ENCODE peak calls at places on chromosomes 3 and 15, in ten cellular contexts. R is fibroblast of lung; U is upper lobe of right lung; B is HCT116; E is CD8-positive, alpha-beta T cell; W is gastrocnemius medialis; I is cardiac muscle cell; Q is K562; T is mammary epithelial cell; F is CD4-positive, alpha-beta T cell. O is an unnamed sample. For H3K27me3, the result is how much of the 10 kb centered on the place peaks cover.

GRCh38 chr3:25088284-25088683 is 339.8 kb upstream of the RARB start:
- DNase-seq in R (no peak), U (no peak), B (no peak), E (no peak), W (no peak), I (no peak), Q (no peak), T (no peak), F (no peak), O (no peak)

GRCh38 chr3:39154323-39155021 is 1.1 kb upstream of the CSRNP1 start:
- DNase-seq in R (no peak), U (no peak), B (peak), E (no peak), W (no peak), I (no peak), Q (peak), T (no peak), F (no peak), O (no peak)

GRCh38 chr15:68597581-68597980 is 18.8 kb downstream of the CORO2B start:
- DNase-seq in R (no peak), U (no peak), B (no peak), E (no peak), W (no peak), I (no peak), Q (no peak), T (no peak), F (no peak), O (no peak)

GRCh38 chr3:42535981-42536784 is 33.7 kb downstream of the VIPR1 start:
- DNase-seq in R (no peak), U (no peak), B (no peak), E (no peak), W (no peak), I (peak), Q (peak), T (peak), F (peak), O (no peak)

GRCh38 chr3:143307613-143308183 is 188.1 kb downstream of the CHST2 start:
- DNase-seq in R (peak), U (no peak), B (no peak), E (no peak), W (no peak), I (peak), Q (peak), T (peak), F (no peak), O (no peak)

GRCh38 chr3:184636774-184637316 is 75.0 kb downstream of the MAGEF1 start:
- DNase-seq in R (peak), U (no peak), B (no peak), E (no peak), W (no peak), I (peak), Q (no peak), T (peak), F (no peak), O (peak)

GRCh38 chr15:74892931-74893330 is 3.1 kb downstream of the MPI start:
- DNase-seq in R (no peak), U (no peak), B (no peak), E (no peak), W (no peak), I (no peak), Q (no peak), T (no peak), F (no peak), O (no peak)

GRCh38 chr3:51340311-51340829 is 44.7 kb upstream of the MANF start:
- DNase-seq in R (peak), U (no peak), B (peak), E (no peak), W (no peak), I (peak), Q (no peak), T (peak), F (no peak), O (peak)

GRCh38 chr3:158221426-158221825 is 111.5 kb downstream of the RSRC1 start:
- DNase-seq in R (peak), U (no peak), B (no peak), E (no peak), W (no peak), I (no peak), Q (no peak), T (peak), F (no peak), O (no peak)

GRCh38 chr15:65266469-65266868 is 20.2 kb downstream of the PARP16 start:
- DNase-seq in R (no peak), U (no peak), B (no peak), E (no peak), W (no peak), I (no peak), Q (no peak), T (no peak), F (no peak), O (no peak)

GRCh38 chr3:194023501-194024280 is 112.3 kb upstream of the HES1 start:
- DNase-seq in R (no peak), U (no peak), B (no peak), E (no peak), W (no peak), I (no peak), Q (no peak), T (no peak), F (no peak), O (no peak)

GRCh38 chr3:161556533-161556932 is 59.9 kb downstream of the OTOL1 start:
- DNase-seq in R (no peak), U (no peak), B (no peak), E (no peak), W (no peak), I (no peak), Q (no peak), T (no peak), F (no peak), O (no peak)

GRCh38 chr3:8110966-8111798 is 390.4 kb upstream of the LMCD1 start:
- DNase-seq in R (peak), U (no peak), B (peak), E (peak), W (no peak), I (peak), Q (peak), T (peak), F (peak), O (peak)

GRCh38 chr3:48684480-48685143 is 1.1 kb downstream of the NCKIPSD start:
- DNase-seq in R (peak), U (no peak), B (no peak), E (no peak), W (no peak), I (peak), Q (peak), T (no peak), F (no peak), O (no peak)

GRCh38 chr3:81462921-81463320 is 298.5 kb downstream of the GBE1 start:
- DNase-seq in R (no peak), U (no peak), B (no peak), E (no peak), W (no peak), I (no peak), Q (no peak), T (no peak), F (no peak), O (no peak)

GRCh38 chr3:188421151-188421821 is 267.3 kb downstream of the LPP start:
- DNase-seq in R (peak), U (no peak), B (no peak), E (no peak), W (no peak), I (peak), Q (no peak), T (peak), F (no peak), O (peak)

GRCh38 chr3:53243785-53244184 is 12.0 kb downstream of the TKT start:
- DNase-seq in R (no peak), U (no peak), B (no peak), E (no peak), W (no peak), I (no peak), Q (no peak), T (no peak), F (no peak), O (no peak)

GRCh38 chr3:80519436-80519835 is 751.6 kb upstream of the ROBO1 start:
- DNase-seq in R (no peak), U (no peak), B (no peak), E (no peak), W (no peak), I (no peak), Q (no peak), T (no peak), F (no peak), O (no peak)

GRCh38 chr15:40333922-40334492 is 6.7 kb downstream of the CCDC9B start:
- DNase-seq in R (peak), U (peak), B (no peak), E (no peak), W (peak), I (peak), Q (peak), T (no peak), F (no peak), O (no peak)

GRCh38 chr3:150543531-150543930 is 2.8 kb downstream of the SERP1 start:
- DNase-seq in R (no peak), U (no peak), B (no peak), E (no peak), W (no peak), I (no peak), Q (no peak), T (no peak), F (no peak), O (no peak)

GRCh38 chr3:10357592-10358308 is 36.8 kb upstream of the SEC13 start:
- DNase-seq in R (peak), U (no peak), B (no peak), E (no peak), W (no peak), I (peak), Q (no peak), T (peak), F (no peak), O (peak)

GRCh38 chr3:163056874-163057497 is 1560.4 kb downstream of the OTOL1 start:
- DNase-seq in R (peak), U (no peak), B (peak), E (no peak), W (no peak), I (peak), Q (peak), T (peak), F (no peak), O (peak)

GRCh38 chr3:80769683-80770082 is 991.8 kb downstream of the GBE1 start:
- DNase-seq in R (no peak), U (no peak), B (no peak), E (no peak), W (no peak), I (no peak), Q (peak), T (no peak), F (no peak), O (no peak)

GRCh38 chr15:35705030-35705884 is 159.3 kb upstream of the DPH6 start:
- DNase-seq in R (no peak), U (no peak), B (no peak), E (no peak), W (no peak), I (no peak), Q (no peak), T (no peak), F (no peak), O (no peak)

GRCh38 chr15:48471073-48471472 is 139.8 kb downstream of the DUT start:
- DNase-seq in R (no peak), U (no peak), B (no peak), E (no peak), W (no peak), I (no peak), Q (no peak), T (no peak), F (no peak), O (no peak)

GRCh38 chr3:185308126-185308754 is 54.4 kb upstream of the EHHADH start:
- DNase-seq in R (peak), U (no peak), B (peak), E (peak), W (no peak), I (peak), Q (peak), T (peak), F (peak), O (peak)

GRCh38 chr3:65676592-65676991 is 362.1 kb downstream of the MAGI1 start:
- DNase-seq in R (no peak), U (no peak), B (no peak), E (no peak), W (no peak), I (no peak), Q (no peak), T (no peak), F (no peak), O (no peak)

GRCh38 chr3:132788299-132788698 is 66.1 kb upstream of the NPHP3 start:
- DNase-seq in R (peak), U (no peak), B (peak), E (no peak), W (peak), I (peak), Q (peak), T (peak), F (no peak), O (peak)

GRCh38 chr3:48708481-48708889 is 8.5 kb downstream of the IP6K2 start:
- DNase-seq in R (peak), U (no peak), B (no peak), E (no peak), W (no peak), I (peak), Q (no peak), T (peak), F (no peak), O (no peak)

GRCh38 chr3:42071720-42072582 is 19.2 kb upstream of the TRAK1 start:
- DNase-seq in R (peak), U (no peak), B (no peak), E (no peak), W (peak), I (peak), Q (no peak), T (peak), F (no peak), O (no peak)

GRCh38 chr3:153146191-153147053 is 15.6 kb upstream of the RAP2B start:
- DNase-seq in R (no peak), U (no peak), B (no peak), E (no peak), W (no peak), I (no peak), Q (no peak), T (no peak), F (no peak), O (no peak)

GRCh38 chr15:88300018-88300549 is 43.5 kb upstream of the NTRK3 start:
- DNase-seq in R (no peak), U (no peak), B (no peak), E (no peak), W (no peak), I (no peak), Q (no peak), T (no peak), F (no peak), O (no peak)

GRCh38 chr15:81301815-81302399 is 22.0 kb downstream of the STARD5 start:
- DNase-seq in R (no peak), U (no peak), B (no peak), E (no peak), W (no peak), I (no peak), Q (no peak), T (no peak), F (no peak), O (no peak)

GRCh38 chr3:8886556-8886955 is 76.7 kb downstream of the RAD18 start:
- DNase-seq in R (peak), U (no peak), B (no peak), E (no peak), W (no peak), I (peak), Q (no peak), T (peak), F (no peak), O (no peak)

GRCh38 chr3:133209871-133210550 is 171.8 kb downstream of the TMEM108 start:
- DNase-seq in R (peak), U (no peak), B (no peak), E (no peak), W (no peak), I (peak), Q (peak), T (no peak), F (no peak), O (peak)

GRCh38 chr3:151305081-151305777 is 11.4 kb downstream of the GPR87 start:
- DNase-seq in R (peak), U (peak), B (peak), E (no peak), W (no peak), I (peak), Q (no peak), T (peak), F (no peak), O (peak)

GRCh38 chr3:43436507-43437140 is 150.3 kb downstream of the SNRK start:
- DNase-seq in R (no peak), U (no peak), B (no peak), E (no peak), W (no peak), I (no peak), Q (no peak), T (no peak), F (no peak), O (no peak)

GRCh38 chr15:31268911-31269784 is 57.5 kb upstream of the KLF13 start:
- DNase-seq in R (no peak), U (no peak), B (no peak), E (no peak), W (no peak), I (no peak), Q (no peak), T (no peak), F (no peak), O (no peak)

GRCh38 chr3:177816667-177817208 is 619.5 kb upstream of the TBL1XR1 start:
- DNase-seq in R (peak), U (no peak), B (peak), E (no peak), W (no peak), I (peak), Q (no peak), T (peak), F (no peak), O (no peak)
- H3K27ac ChIP-seq in R (no peak), U (peak), B (no peak), E (no peak), W (peak), I (no peak), Q (no peak), T (peak), F (no peak), O (no peak)

GRCh38 chr3:72977060-72977459 is 19.6 kb upstream of the PPP4R2 start:
- DNase-seq in R (peak), U (no peak), B (no peak), E (no peak), W (no peak), I (peak), Q (no peak), T (no peak), F (no peak), O (no peak)
- TF ChIP-seq CTCF in R (peak), U (peak), B (no peak), E (no peak), W (no peak), I (no peak), Q (no peak), T (no peak), F (peak), O (no peak)

GRCh38 chr3:126395846-126396513 is 1.3 kb downstream of the CFAP100 start:
- DNase-seq in R (no peak), U (no peak), B (no peak), E (no peak), W (no peak), I (no peak), Q (no peak), T (no peak), F (no peak), O (no peak)
- H3K27me3 ChIP-seq in R (under half), U (under half), B (under half), E (under half), W (under half), I (under half), Q (half or more), T (under half), F (under half), O (under half)

DNA sequence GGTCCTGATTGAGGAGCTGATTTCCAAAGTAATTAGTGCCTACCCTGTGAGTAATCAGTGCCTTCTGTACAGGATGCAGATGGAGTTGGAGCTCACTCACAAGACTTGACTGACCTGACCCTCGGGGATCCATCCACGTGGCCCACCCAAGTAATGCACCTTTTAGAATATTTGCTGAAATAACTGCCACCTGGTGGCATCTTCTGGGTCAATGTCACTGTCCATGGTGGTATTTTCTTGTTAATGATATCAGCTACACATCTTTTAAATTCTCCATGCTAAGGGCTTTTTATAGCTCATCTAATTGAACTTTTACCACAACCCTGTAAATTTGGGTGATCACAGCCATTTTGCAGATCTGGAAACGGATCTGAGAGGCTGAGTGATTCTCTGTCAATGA is 74.3 kb upstream of the ANKRD34C start:
- DNase-seq in R (no peak), U (no peak), B (no peak), E (no peak), W (no peak), I (no peak), Q (no peak), T (no peak), F (no peak), O (no peak)
- H3K27ac ChIP-seq in R (no peak), U (no peak), B (no peak), E (no peak), W (no peak), I (no peak), Q (no peak), T (no peak), F (no peak), O (no peak)

GRCh38 chr15:27846722-27847420 is 252.2 kb downstream of the OCA2 start:
- DNase-seq in R (no peak), U (no peak), B (no peak), E (no peak), W (no peak), I (no peak), Q (no peak), T (no peak), F (no peak), O (no peak)
- TF ChIP-seq CTCF in R (no peak), U (no peak), B (no peak), E (no peak), W (no peak), I (no peak), Q (no peak), T (no peak), F (no peak), O (no peak)

GRCh38 chr15:56868251-56868650 is 50.2 kb upstream of the TCF12 start:
- DNase-seq in R (no peak), U (no peak), B (no peak), E (no peak), W (no peak), I (no peak), Q (no peak), T (no peak), F (no peak), O (no peak)
- H3K27me3 ChIP-seq in R (under half), U (under half), B (under half), E (under half), W (under half), I (under half), Q (under half), T (under half), F (under half), O (under half)

GRCh38 chr3:87161486-87161885 is 65.6 kb upstream of the CHMP2B start:
- DNase-seq in R (no peak), U (no peak), B (no peak), E (no peak), W (no peak), I (no peak), Q (no peak), T (no peak), F (no peak), O (no peak)
- H3K27ac ChIP-seq in R (no peak), U (no peak), B (no peak), E (no peak), W (no peak), I (no peak), Q (no peak), T (no peak), F (no peak), O (no peak)

GRCh38 chr3:14411988-14412387 is 9.6 kb downstream of the SLC6A6 start:
- DNase-seq in R (no peak), U (no peak), B (no peak), E (no peak), W (no peak), I (no peak), Q (peak), T (no peak), F (no peak), O (no peak)
- TF ChIP-seq CTCF in R (peak), U (no peak), B (no peak), E (no peak), W (no peak), I (peak), Q (peak), T (no peak), F (no peak), O (peak)

DNA sequence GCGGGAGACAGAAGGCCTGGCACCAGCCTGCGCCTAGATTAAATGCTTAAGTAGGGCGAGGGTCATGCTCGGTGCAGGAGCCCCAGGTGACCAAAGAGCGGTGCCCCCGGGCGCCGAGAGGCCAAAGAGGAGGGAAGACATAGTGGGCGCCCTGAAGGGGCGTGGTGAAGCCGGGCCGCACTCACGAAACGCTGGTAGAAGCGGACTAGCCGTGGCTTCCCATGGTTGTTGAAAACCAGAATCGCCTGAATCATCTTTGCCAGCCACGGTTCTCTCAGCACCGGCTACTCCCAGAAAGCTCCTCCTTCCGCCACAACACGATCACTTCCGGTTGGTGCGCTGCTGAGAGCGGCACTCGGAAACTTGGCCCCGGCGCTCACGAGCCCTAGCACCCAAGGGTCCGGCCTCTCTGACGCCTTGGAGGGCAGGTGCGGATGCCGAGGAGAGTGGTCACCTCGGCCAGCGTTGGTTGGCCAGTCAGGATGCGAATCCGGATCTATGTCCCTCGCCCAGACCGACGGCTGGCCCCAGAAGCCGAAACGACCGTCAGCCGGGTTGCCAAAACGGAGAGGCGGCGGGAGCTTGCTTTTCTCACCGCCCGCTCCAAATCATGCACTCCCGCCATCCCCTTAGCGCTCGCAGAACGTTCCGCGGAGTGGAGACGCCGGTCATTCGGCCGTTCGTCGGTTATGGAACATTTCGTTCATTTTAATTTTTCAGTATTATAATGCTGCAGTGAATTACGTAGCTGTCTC is at the start of gene AP3S2:
- DNase-seq in R (peak), U (peak), B (peak), E (peak), W (peak), I (peak), Q (peak), T (peak), F (peak), O (peak)
- H3K27me3 ChIP-seq in R (under half), U (under half), B (under half), E (under half), W (under half), I (under half), Q (under half), T (under half), F (under half), O (under half)